ENCODE peak calls at places on chromosome 17, in nine cellular contexts. Y is activated CD8-positive, alpha-beta memory T cell treated with anti-CD3 and anti-CD28 coated beads for 4 hours; V is stimulated activated CD8-positive, alpha-beta memory T cell treated with anti-CD3 and anti-CD28 coated beads, Interleukin-4, amount 100 ng/mL, for 1 hour; G is stimulated activated CD4-positive, alpha-beta T cell treated with anti-CD3 and anti-CD28 coated beads, Interleukin-15, amount 100 ng/mL, for 1 hour; Q is activated CD4-positive, alpha-beta T cell treated with anti-CD3 and anti-CD28 coated beads, Interleukin-2, amount 10 ng/mL, durations not matched to agents 7 days and 5 days; I is islet precursor cell; U is cardiac fibroblast; A is adrenal gland; C is SHP77. W is an unnamed sample.

GRCh38 chr17:10624966-10625365 is 32.1 kb downstream of the MYH3 start:
- DNase-seq in U (no peak), I (no peak), Q (no peak), C (no peak), A (no peak), G (no peak), Y (no peak), V (no peak), W (no peak)

GRCh38 chr17:17067277-17067676 is 25.0 kb downstream of the MPRIP start:
- DNase-seq in Q (no peak), U (peak), I (peak), G (no peak), Y (no peak), V (no peak), C (no peak), A (peak), W (no peak)

GRCh38 chr17:78661092-78661770 is 84.0 kb upstream of the DNAH17 start:
- DNase-seq in I (peak), Y (no peak), Q (no peak), C (no peak), V (no peak), U (no peak), G (no peak), A (peak), W (no peak)

GRCh38 chr17:64707077-64707591 is 45.0 kb upstream of the SMURF2 start:
- DNase-seq in I (peak), C (peak), G (no peak), Q (no peak), V (no peak), A (peak), U (peak), Y (no peak), W (peak)

GRCh38 chr17:63601439-63602371 is 1.0 kb downstream of the TACO1 start:
- DNase-seq in Y (no peak), I (no peak), Q (no peak), G (no peak), V (no peak), U (peak), A (no peak), C (no peak), W (no peak)

GRCh38 chr17:40158438-40158837 is 18.1 kb downstream of the CASC3 start:
- DNase-seq in Q (no peak), G (no peak), I (no peak), V (no peak), U (no peak), A (no peak), C (no peak), Y (no peak), W (no peak)

GRCh38 chr17:50551433-50551815 is 4.5 kb downstream of the SPATA20 start:
- DNase-seq in G (no peak), C (no peak), Q (no peak), Y (no peak), A (no peak), U (no peak), V (no peak), I (no peak), W (no peak)

GRCh38 chr17:35051579-35052239 is 11.8 kb downstream of the RFFL start:
- DNase-seq in A (no peak), U (peak), Q (no peak), V (no peak), I (no peak), G (no peak), C (no peak), Y (no peak), W (no peak)

GRCh38 chr17:67648032-67648761 is 69.5 kb upstream of the NOL11 start:
- DNase-seq in C (no peak), I (no peak), Y (no peak), Q (no peak), A (no peak), V (no peak), G (no peak), U (no peak), W (no peak)

GRCh38 chr17:78716814-78717393 is 65.2 kb downstream of the CYTH1 start:
- DNase-seq in Y (no peak), V (no peak), A (peak), U (peak), C (peak), I (no peak), Q (no peak), G (no peak), W (no peak)

GRCh38 chr17:64565563-64565962 is 58.8 kb downstream of the CEP95 start:
- DNase-seq in A (no peak), Q (no peak), U (no peak), I (no peak), V (no peak), C (no peak), G (no peak), Y (no peak), W (no peak)

GRCh38 chr17:41518789-41519449 is at the start of gene KRT15:
- DNase-seq in V (no peak), Y (no peak), C (no peak), U (peak), G (no peak), Q (no peak), A (no peak), I (no peak), W (no peak)

GRCh38 chr17:40168262-40168832 is 8.9 kb upstream of the RAPGEFL1 start:
- DNase-seq in C (peak), G (no peak), A (no peak), U (peak), Q (peak), I (peak), V (no peak), Y (no peak), W (peak)